ENCODE peak calls at places on chromosomes 6 and 20, in seven cellular contexts. E is HepG2, H is psoas muscle, Q is tibial nerve, A is keratinocyte, Z is sigmoid colon, J is upper lobe of right lung. N is an unnamed sample.

GRCh38 chr6:168110437-168110836 is 31.4 kb upstream of the FRMD1 start:
- DNase-seq in E (no peak), J (no peak), H (no peak), Q (no peak), Z (no peak), A (no peak), N (no peak)

GRCh38 chr6:13368079-13368478 is 39.7 kb upstream of the TBC1D7 start:
- DNase-seq in H (no peak), Q (no peak), J (no peak), Z (no peak), E (no peak), A (no peak), N (no peak)

GRCh38 chr20:44624152-44624551 is 27.3 kb downstream of the ADA start:
- DNase-seq in Z (no peak), J (no peak), A (no peak), E (no peak), H (no peak), Q (no peak), N (no peak)

GRCh38 chr6:74733830-74734591 is 471.8 kb downstream of the COL12A1 start:
- DNase-seq in Z (no peak), Q (no peak), A (no peak), H (no peak), E (no peak), J (no peak), N (no peak)

GRCh38 chr6:43811101-43812099 is 41.4 kb downstream of the VEGFA start:
- DNase-seq in A (no peak), Z (no peak), H (no peak), E (no peak), Q (no peak), J (no peak), N (no peak)

GRCh38 chr6:81561731-81562130 is 190.8 kb downstream of the TENT5A start:
- DNase-seq in Z (no peak), E (no peak), Q (no peak), J (no peak), A (no peak), H (no peak), N (no peak)

GRCh38 chr20:36281785-36282380 is 24.3 kb upstream of the DLGAP4 start:
- DNase-seq in Q (no peak), J (peak; percentile 42), A (no peak), H (peak; percentile 6), E (no peak), Z (peak; percentile 24), N (no peak)

GRCh38 chr6:158086054-158086705 is 81.9 kb downstream of the SERAC1 start:
- DNase-seq in J (no peak), A (no peak), Z (no peak), Q (no peak), H (no peak), E (no peak), N (no peak)

GRCh38 chr6:137357263-137357947 is 136.8 kb downstream of the OLIG3 start:
- DNase-seq in E (peak; percentile 100), Z (no peak), Q (no peak), H (no peak), J (no peak), A (no peak), N (no peak)

GRCh38 chr20:17655865-17656489 is 26.1 kb downstream of the RRBP1 start:
- DNase-seq in Z (peak; percentile 57), A (no peak), E (no peak), Q (no peak), J (peak; percentile 7), H (peak; percentile 28), N (no peak)

GRCh38 chr20:4519530-4519929 is 202.2 kb upstream of the PRND start:
- DNase-seq in Z (no peak), E (no peak), A (no peak), H (no peak), Q (no peak), J (no peak), N (no peak)

GRCh38 chr6:163942790-163943189 is 528.3 kb downstream of the QKI start:
- DNase-seq in H (no peak), Q (no peak), J (no peak), E (no peak), Z (no peak), A (no peak), N (no peak)

GRCh38 chr6:16769131-16769985 is 8.1 kb upstream of the ATXN1 start:
- DNase-seq in E (peak; percentile 39), H (no peak), Q (no peak), Z (peak; percentile 68), A (no peak), J (no peak), N (no peak)

GRCh38 chr20:21102691-21103311 is 3.4 kb downstream of the LINC00237 start:
- DNase-seq in A (no peak), Q (no peak), H (peak; percentile 65), Z (peak; percentile 69), J (peak; percentile 78), E (no peak), N (no peak)

GRCh38 chr6:1226208-1227099 is 85.4 kb upstream of the FOXQ1 start:
- DNase-seq in Q (no peak), A (no peak), Z (no peak), H (no peak), J (no peak), E (no peak), N (no peak)

GRCh38 chr6:24330137-24330732 is 27.6 kb downstream of the DCDC2 start:
- DNase-seq in Z (no peak), A (no peak), J (no peak), Q (no peak), H (no peak), E (peak; percentile 99), N (no peak)

GRCh38 chr6:150037526-150038201 is 12.3 kb upstream of the RAET1L start:
- DNase-seq in J (no peak), H (no peak), Q (no peak), A (no peak), Z (no peak), E (no peak), N (no peak)

GRCh38 chr20:2237059-2237458 is 58.7 kb upstream of the TGM3 start:
- DNase-seq in Z (no peak), Q (peak; percentile 42), A (peak; percentile 94), J (no peak), E (no peak), H (peak; percentile 76), N (no peak)

GRCh38 chr6:113385020-113385431 is 472.1 kb upstream of the MARCKS start:
- DNase-seq in A (no peak), Z (no peak), J (no peak), Q (no peak), H (no peak), E (no peak), N (no peak)

GRCh38 chr6:112029045-112029822 is 24.7 kb upstream of the CCN6 start:
- DNase-seq in A (no peak), J (peak; percentile 77), E (peak; percentile 68), Q (peak; percentile 74), H (peak; percentile 64), Z (no peak), N (no peak)

GRCh38 chr6:158762787-158763439 is 56.3 kb downstream of the EZR start:
- DNase-seq in A (no peak), H (no peak), J (no peak), E (no peak), Z (peak; percentile 52), Q (no peak), N (no peak)

GRCh38 chr20:45390931-45391330 is 12.8 kb upstream of the TP53TG5 start:
- DNase-seq in E (no peak), H (no peak), J (no peak), Z (no peak), Q (no peak), A (no peak), N (no peak)

GRCh38 chr6:144347933-144348332 is 62.8 kb downstream of the UTRN start:
- DNase-seq in H (no peak), E (no peak), A (no peak), J (no peak), Q (no peak), Z (no peak), N (no peak)

GRCh38 chr20:52402950-52403349 is 211.4 kb upstream of the ZFP64 start:
- DNase-seq in E (no peak), Q (no peak), J (no peak), H (no peak), Z (no peak), A (no peak), N (no peak)

DNA sequence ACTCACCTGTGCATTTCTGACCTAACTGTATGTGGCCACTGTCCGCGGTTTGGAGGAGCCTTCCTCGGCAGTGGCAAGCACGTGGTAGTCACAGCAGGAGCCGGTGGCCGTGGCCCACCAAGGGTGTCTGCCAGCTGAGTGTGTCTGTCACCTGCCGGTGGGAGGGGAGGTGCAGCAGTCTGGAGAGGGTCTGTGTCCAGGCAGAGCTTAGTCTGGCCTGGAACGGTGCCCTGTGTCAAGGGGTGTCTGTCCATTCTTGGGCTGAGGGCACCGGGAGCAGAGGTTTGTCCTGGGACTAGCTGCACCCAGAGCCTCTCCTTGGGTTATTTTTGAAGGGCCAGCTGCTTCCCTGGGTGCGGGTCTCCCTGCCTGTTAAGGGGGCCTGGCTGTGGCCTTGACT is 5.0 kb downstream of the RBM38 start:
- DNase-seq in J (peak; percentile 63), E (no peak), H (peak; percentile 63), Q (no peak), Z (peak; percentile 72), A (no peak), N (no peak)
- H3K36me3 ChIP-seq in J (peaks cover 11% of the 10 kb centered on the region), E (peaks cover 65% of the 10 kb centered on the region), H (peaks cover 43% of the 10 kb centered on the region), Q (peaks cover 24% of the 10 kb centered on the region), Z (no peaks in the 10 kb centered on the region), A (peaks cover 3% of the 10 kb centered on the region), N (no peaks in the 10 kb centered on the region)

GRCh38 chr6:156510242-156510641 is 266.9 kb upstream of the ARID1B start:
- DNase-seq in E (no peak), Q (no peak), J (no peak), A (no peak), H (no peak), Z (no peak), N (no peak)
- H3K27ac ChIP-seq in E (no peak overlapping the region), Q (no peak overlapping the region), J (no peak overlapping the region), A (no peak overlapping the region), H (no peak overlapping the region), Z (no peak overlapping the region), N (no peak overlapping the region)

GRCh38 chr20:58678806-58679205 is 13.8 kb upstream of the NPEPL1 start:
- DNase-seq in Z (no peak), E (no peak), J (no peak), H (no peak), Q (no peak), A (no peak), N (no peak)
- H3K36me3 ChIP-seq in Z (peaks cover 5% of the 10 kb centered on the region), E (peaks cover 63% of the 10 kb centered on the region), J (peaks cover 69% of the 10 kb centered on the region), H (peaks cover 60% of the 10 kb centered on the region), Q (peaks cover 68% of the 10 kb centered on the region), A (peaks cover 19% of the 10 kb centered on the region), N (peaks cover 21% of the 10 kb centered on the region)

GRCh38 chr6:3912366-3913076 is 63.3 kb downstream of the FAM50B start:
- DNase-seq in H (no peak), A (no peak), Z (no peak), Q (no peak), J (no peak), E (peak; percentile 30), N (no peak)
- H3K27ac ChIP-seq in H (peak overlapping the region; percentile 88), A (peak overlapping the region; percentile 50), Z (peak overlapping the region; percentile 90), Q (peak overlapping the region; percentile 90), J (peak overlapping the region; percentile 45), E (peak overlapping the region; percentile 94), N (peak overlapping the region; percentile 85)